ENCODE peak calls at places on chromosomes 4 and X, in ten cellular contexts. One of them, this sample, is unnamed.

GRCh38 chr4:123939621-123940020 is 543.0 kb downstream of the SPRY1 start:
- DNase-seq in GM23338: no peak
- DNase-seq in body of pancreas: no peak
- DNase-seq in CD8-positive, alpha-beta memory T cell: no peak
- DNase-seq in mucosa of descending colon: no peak
- DNase-seq in heart left ventricle: no peak
- DNase-seq in OCI-LY7: no peak
- DNase-seq in right cardiac atrium: no peak
- DNase-seq in naive thymus-derived CD4-positive, alpha-beta T cell: no peak
- DNase-seq in Peyer's patch: no peak
- DNase-seq in this sample: no peak

GRCh38 chrX:17500145-17500579 is 125.2 kb downstream of the NHS start:
- DNase-seq in GM23338: no peak
- DNase-seq in body of pancreas: no peak
- DNase-seq in CD8-positive, alpha-beta memory T cell: no peak
- DNase-seq in mucosa of descending colon: no peak
- DNase-seq in heart left ventricle: no peak
- DNase-seq in OCI-LY7: no peak
- DNase-seq in right cardiac atrium: no peak
- DNase-seq in naive thymus-derived CD4-positive, alpha-beta T cell: no peak
- DNase-seq in Peyer's patch: no peak
- DNase-seq in this sample: no peak

GRCh38 chr4:142355417-142355930 is 490.6 kb downstream of the INPP4B start:
- DNase-seq in GM23338: no peak
- DNase-seq in body of pancreas: no peak
- DNase-seq in CD8-positive, alpha-beta memory T cell: no peak
- DNase-seq in mucosa of descending colon: no peak
- DNase-seq in heart left ventricle: no peak
- DNase-seq in OCI-LY7: no peak
- DNase-seq in right cardiac atrium: no peak
- DNase-seq in naive thymus-derived CD4-positive, alpha-beta T cell: no peak
- DNase-seq in Peyer's patch: no peak
- DNase-seq in this sample: no peak

GRCh38 chr4:15577508-15577907 is 77.6 kb downstream of the FBXL5 start:
- DNase-seq in GM23338: no peak
- DNase-seq in body of pancreas: no peak
- DNase-seq in CD8-positive, alpha-beta memory T cell: no peak
- DNase-seq in mucosa of descending colon: no peak
- DNase-seq in heart left ventricle: no peak
- DNase-seq in OCI-LY7: no peak
- DNase-seq in right cardiac atrium: no peak
- DNase-seq in naive thymus-derived CD4-positive, alpha-beta T cell: no peak
- DNase-seq in Peyer's patch: no peak
- DNase-seq in this sample: no peak

GRCh38 chrX:134849390-134849789 is 141.4 kb upstream of the SMIM10 start:
- DNase-seq in GM23338: no peak
- DNase-seq in body of pancreas: no peak
- DNase-seq in CD8-positive, alpha-beta memory T cell: no peak
- DNase-seq in mucosa of descending colon: no peak
- DNase-seq in heart left ventricle: no peak
- DNase-seq in OCI-LY7: no peak
- DNase-seq in right cardiac atrium: no peak
- DNase-seq in naive thymus-derived CD4-positive, alpha-beta T cell: no peak
- DNase-seq in Peyer's patch: no peak
- DNase-seq in this sample: no peak

GRCh38 chrX:17654116-17654515 is 83.2 kb upstream of the SCML1 start:
- DNase-seq in GM23338: no peak
- DNase-seq in body of pancreas: no peak
- DNase-seq in CD8-positive, alpha-beta memory T cell: peak; percentile 18
- DNase-seq in mucosa of descending colon: no peak
- DNase-seq in heart left ventricle: no peak
- DNase-seq in OCI-LY7: no peak
- DNase-seq in right cardiac atrium: no peak
- DNase-seq in naive thymus-derived CD4-positive, alpha-beta T cell: no peak
- DNase-seq in Peyer's patch: no peak
- DNase-seq in this sample: no peak

GRCh38 chr4:12486995-12487394 is 997.1 kb downstream of the RAB28 start:
- DNase-seq in GM23338: no peak
- DNase-seq in body of pancreas: no peak
- DNase-seq in CD8-positive, alpha-beta memory T cell: no peak
- DNase-seq in mucosa of descending colon: no peak
- DNase-seq in heart left ventricle: no peak
- DNase-seq in OCI-LY7: no peak
- DNase-seq in right cardiac atrium: peak; percentile 14
- DNase-seq in naive thymus-derived CD4-positive, alpha-beta T cell: no peak
- DNase-seq in Peyer's patch: no peak
- DNase-seq in this sample: no peak

GRCh38 chr4:101420661-101421060 is 73.3 kb upstream of the PPP3CA start:
- DNase-seq in GM23338: no peak
- DNase-seq in body of pancreas: no peak
- DNase-seq in CD8-positive, alpha-beta memory T cell: no peak
- DNase-seq in mucosa of descending colon: no peak
- DNase-seq in heart left ventricle: no peak
- DNase-seq in OCI-LY7: no peak
- DNase-seq in right cardiac atrium: no peak
- DNase-seq in naive thymus-derived CD4-positive, alpha-beta T cell: no peak
- DNase-seq in Peyer's patch: no peak
- DNase-seq in this sample: no peak

GRCh38 chr4:77443941-77444340 is 161.7 kb upstream of the CXCL13 start:
- DNase-seq in GM23338: no peak
- DNase-seq in body of pancreas: no peak
- DNase-seq in CD8-positive, alpha-beta memory T cell: no peak
- DNase-seq in mucosa of descending colon: no peak
- DNase-seq in heart left ventricle: no peak
- DNase-seq in OCI-LY7: no peak
- DNase-seq in right cardiac atrium: no peak
- DNase-seq in naive thymus-derived CD4-positive, alpha-beta T cell: no peak
- DNase-seq in Peyer's patch: no peak
- DNase-seq in this sample: no peak

GRCh38 chr4:116603096-116603495 is 482.3 kb downstream of the TRAM1L1 start:
- DNase-seq in GM23338: no peak
- DNase-seq in body of pancreas: no peak
- DNase-seq in CD8-positive, alpha-beta memory T cell: no peak
- DNase-seq in mucosa of descending colon: no peak
- DNase-seq in heart left ventricle: no peak
- DNase-seq in OCI-LY7: no peak
- DNase-seq in right cardiac atrium: no peak
- DNase-seq in naive thymus-derived CD4-positive, alpha-beta T cell: no peak
- DNase-seq in Peyer's patch: no peak
- DNase-seq in this sample: no peak

GRCh38 chrX:75155454-75155829 is 641 bp downstream of the ABCB7 start:
- DNase-seq in GM23338: peak; percentile 2
- DNase-seq in body of pancreas: no peak
- DNase-seq in CD8-positive, alpha-beta memory T cell: no peak
- DNase-seq in mucosa of descending colon: no peak
- DNase-seq in heart left ventricle: no peak
- DNase-seq in OCI-LY7: peak; percentile 5
- DNase-seq in right cardiac atrium: no peak
- DNase-seq in naive thymus-derived CD4-positive, alpha-beta T cell: no peak
- DNase-seq in Peyer's patch: no peak
- DNase-seq in this sample: no peak

GRCh38 chr4:7857238-7857701 is 82.4 kb downstream of the AFAP1 start:
- DNase-seq in GM23338: no peak
- DNase-seq in body of pancreas: no peak
- DNase-seq in CD8-positive, alpha-beta memory T cell: no peak
- DNase-seq in mucosa of descending colon: no peak
- DNase-seq in heart left ventricle: no peak
- DNase-seq in OCI-LY7: no peak
- DNase-seq in right cardiac atrium: peak; percentile 53
- DNase-seq in naive thymus-derived CD4-positive, alpha-beta T cell: no peak
- DNase-seq in Peyer's patch: no peak
- DNase-seq in this sample: no peak

DNA sequence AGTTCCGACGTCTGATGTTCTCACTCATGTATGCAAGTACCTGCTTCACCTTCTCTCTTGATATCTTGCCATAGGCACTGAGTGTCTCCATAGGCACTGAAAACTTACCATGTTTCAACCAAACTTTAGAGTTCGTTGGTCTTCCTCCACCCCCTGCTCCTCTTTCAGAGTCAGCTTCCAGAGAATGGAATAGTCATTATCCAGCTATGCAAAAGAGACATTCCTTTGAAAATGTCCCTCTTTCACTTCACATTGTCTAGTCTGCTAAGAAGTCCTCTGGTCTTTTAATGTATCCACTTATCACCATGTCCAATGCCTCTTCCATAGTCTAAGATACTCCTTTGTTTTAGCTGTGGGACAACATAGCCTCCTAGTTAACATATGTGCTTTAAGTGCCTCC is 566.0 kb upstream of the TENM3 start:
- DNase-seq in GM23338: no peak
- DNase-seq in body of pancreas: no peak
- DNase-seq in CD8-positive, alpha-beta memory T cell: no peak
- DNase-seq in mucosa of descending colon: no peak
- DNase-seq in heart left ventricle: no peak
- DNase-seq in OCI-LY7: no peak
- DNase-seq in right cardiac atrium: no peak
- DNase-seq in naive thymus-derived CD4-positive, alpha-beta T cell: no peak
- DNase-seq in Peyer's patch: no peak
- DNase-seq in this sample: no peak
- H3K4me1 ChIP-seq in GM23338: no peaks in the 10 kb centered on the region
- H3K4me1 ChIP-seq in body of pancreas: no peaks in the 10 kb centered on the region
- H3K4me1 ChIP-seq in CD8-positive, alpha-beta memory T cell: no peaks in the 10 kb centered on the region
- H3K4me1 ChIP-seq in mucosa of descending colon: no peaks in the 10 kb centered on the region
- H3K4me1 ChIP-seq in heart left ventricle: no peaks in the 10 kb centered on the region
- H3K4me1 ChIP-seq in OCI-LY7: no peaks in the 10 kb centered on the region
- H3K4me1 ChIP-seq in right cardiac atrium: no peaks in the 10 kb centered on the region
- H3K4me1 ChIP-seq in naive thymus-derived CD4-positive, alpha-beta T cell: no peaks in the 10 kb centered on the region
- H3K4me1 ChIP-seq in Peyer's patch: no peaks in the 10 kb centered on the region
- H3K4me1 ChIP-seq in this sample: no peaks in the 10 kb centered on the region

GRCh38 chr4:47215759-47216158 is 184.4 kb downstream of the GABRB1 start:
- DNase-seq in GM23338: no peak
- DNase-seq in body of pancreas: no peak
- DNase-seq in CD8-positive, alpha-beta memory T cell: no peak
- DNase-seq in mucosa of descending colon: no peak
- DNase-seq in heart left ventricle: no peak
- DNase-seq in OCI-LY7: no peak
- DNase-seq in right cardiac atrium: no peak
- DNase-seq in naive thymus-derived CD4-positive, alpha-beta T cell: no peak
- DNase-seq in Peyer's patch: no peak
- DNase-seq in this sample: no peak

GRCh38 chr4:47213539-47213938 is 182.2 kb downstream of the GABRB1 start:
- DNase-seq in GM23338: no peak
- DNase-seq in body of pancreas: no peak
- DNase-seq in CD8-positive, alpha-beta memory T cell: no peak
- DNase-seq in mucosa of descending colon: no peak
- DNase-seq in heart left ventricle: no peak
- DNase-seq in OCI-LY7: no peak
- DNase-seq in right cardiac atrium: no peak
- DNase-seq in naive thymus-derived CD4-positive, alpha-beta T cell: no peak
- DNase-seq in Peyer's patch: no peak
- DNase-seq in this sample: no peak

GRCh38 chr4:47210828-47211227 is 179.5 kb downstream of the GABRB1 start:
- DNase-seq in GM23338: no peak
- DNase-seq in body of pancreas: no peak
- DNase-seq in CD8-positive, alpha-beta memory T cell: no peak
- DNase-seq in mucosa of descending colon: no peak
- DNase-seq in heart left ventricle: no peak
- DNase-seq in OCI-LY7: no peak
- DNase-seq in right cardiac atrium: no peak
- DNase-seq in naive thymus-derived CD4-positive, alpha-beta T cell: no peak
- DNase-seq in Peyer's patch: no peak
- DNase-seq in this sample: no peak

GRCh38 chr4:47213971-47214370 is 182.6 kb downstream of the GABRB1 start:
- DNase-seq in GM23338: no peak
- DNase-seq in body of pancreas: no peak
- DNase-seq in CD8-positive, alpha-beta memory T cell: no peak
- DNase-seq in mucosa of descending colon: no peak
- DNase-seq in heart left ventricle: no peak
- DNase-seq in OCI-LY7: no peak
- DNase-seq in right cardiac atrium: no peak
- DNase-seq in naive thymus-derived CD4-positive, alpha-beta T cell: no peak
- DNase-seq in Peyer's patch: no peak
- DNase-seq in this sample: no peak

GRCh38 chr4:47213106-47213505 is 181.7 kb downstream of the GABRB1 start:
- DNase-seq in GM23338: no peak
- DNase-seq in body of pancreas: no peak
- DNase-seq in CD8-positive, alpha-beta memory T cell: no peak
- DNase-seq in mucosa of descending colon: no peak
- DNase-seq in heart left ventricle: no peak
- DNase-seq in OCI-LY7: no peak
- DNase-seq in right cardiac atrium: no peak
- DNase-seq in naive thymus-derived CD4-positive, alpha-beta T cell: no peak
- DNase-seq in Peyer's patch: no peak
- DNase-seq in this sample: no peak
- H3K4me1 ChIP-seq in GM23338: peaks cover 1% of the 10 kb centered on the region
- H3K4me1 ChIP-seq in body of pancreas: no peaks in the 10 kb centered on the region
- H3K4me1 ChIP-seq in CD8-positive, alpha-beta memory T cell: no peaks in the 10 kb centered on the region
- H3K4me1 ChIP-seq in mucosa of descending colon: no peaks in the 10 kb centered on the region
- H3K4me1 ChIP-seq in heart left ventricle: no peaks in the 10 kb centered on the region
- H3K4me1 ChIP-seq in OCI-LY7: no peaks in the 10 kb centered on the region
- H3K4me1 ChIP-seq in right cardiac atrium: no peaks in the 10 kb centered on the region
- H3K4me1 ChIP-seq in naive thymus-derived CD4-positive, alpha-beta T cell: no peaks in the 10 kb centered on the region
- H3K4me1 ChIP-seq in Peyer's patch: no peaks in the 10 kb centered on the region
- H3K4me1 ChIP-seq in this sample: no peaks in the 10 kb centered on the region

DNA sequence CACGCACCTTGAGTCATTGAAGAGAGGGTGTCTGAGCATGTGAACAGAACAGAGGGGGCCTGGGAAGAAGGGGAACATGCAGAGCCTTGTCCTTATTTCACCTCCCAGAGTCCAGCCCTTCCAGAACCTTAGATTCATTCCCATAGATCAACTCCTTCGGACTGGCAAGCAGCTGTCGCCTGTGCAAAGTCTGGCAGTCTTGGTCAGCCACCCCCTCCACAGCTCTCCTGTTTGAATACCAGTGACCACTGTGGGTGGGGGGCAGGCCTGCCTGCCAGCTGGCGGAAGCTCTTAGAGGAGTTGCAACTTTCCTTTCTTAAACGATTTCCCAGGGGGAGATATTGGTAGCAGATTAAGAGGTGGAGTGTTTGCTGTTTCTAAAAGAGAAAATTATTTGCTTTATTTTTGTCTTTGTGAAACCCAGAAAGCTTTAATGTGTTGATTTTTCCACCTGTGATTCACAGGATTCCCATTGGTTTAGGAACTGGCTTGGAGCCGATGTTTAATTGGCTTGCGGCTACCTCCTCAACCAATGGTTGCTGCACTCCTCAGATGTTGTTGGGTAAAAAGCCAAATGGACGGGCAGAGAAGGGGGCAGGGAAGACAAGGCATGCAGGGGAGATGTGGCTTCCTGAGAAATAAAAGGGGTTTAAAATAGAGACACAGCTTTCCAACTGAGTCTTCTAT is 62.3 kb upstream of the PRPS1 start:
- DNase-seq in GM23338: peak; percentile 78
- DNase-seq in body of pancreas: peak; percentile 64
- DNase-seq in CD8-positive, alpha-beta memory T cell: no peak
- DNase-seq in mucosa of descending colon: no peak
- DNase-seq in heart left ventricle: no peak
- DNase-seq in OCI-LY7: no peak
- DNase-seq in right cardiac atrium: no peak
- DNase-seq in naive thymus-derived CD4-positive, alpha-beta T cell: no peak
- DNase-seq in Peyer's patch: no peak
- DNase-seq in this sample: no peak
- H3K4me1 ChIP-seq in GM23338: peaks cover 16% of the 10 kb centered on the region
- H3K4me1 ChIP-seq in body of pancreas: peaks cover 4% of the 10 kb centered on the region
- H3K4me1 ChIP-seq in CD8-positive, alpha-beta memory T cell: no peaks in the 10 kb centered on the region
- H3K4me1 ChIP-seq in mucosa of descending colon: no peaks in the 10 kb centered on the region
- H3K4me1 ChIP-seq in heart left ventricle: no peaks in the 10 kb centered on the region
- H3K4me1 ChIP-seq in OCI-LY7: no peaks in the 10 kb centered on the region
- H3K4me1 ChIP-seq in right cardiac atrium: no peaks in the 10 kb centered on the region
- H3K4me1 ChIP-seq in naive thymus-derived CD4-positive, alpha-beta T cell: no peaks in the 10 kb centered on the region
- H3K4me1 ChIP-seq in Peyer's patch: no peaks in the 10 kb centered on the region
- H3K4me1 ChIP-seq in this sample: no peaks in the 10 kb centered on the region

GRCh38 chr4:102503831-102504786 is 3.0 kb downstream of the NFKB1 start:
- DNase-seq in GM23338: no peak
- DNase-seq in body of pancreas: no peak
- DNase-seq in CD8-positive, alpha-beta memory T cell: no peak
- DNase-seq in mucosa of descending colon: no peak
- DNase-seq in heart left ventricle: no peak
- DNase-seq in OCI-LY7: peak; percentile 23
- DNase-seq in right cardiac atrium: no peak
- DNase-seq in naive thymus-derived CD4-positive, alpha-beta T cell: no peak
- DNase-seq in Peyer's patch: no peak
- DNase-seq in this sample: no peak
- H3K4me1 ChIP-seq in GM23338: peaks cover 6% of the 10 kb centered on the region
- H3K4me1 ChIP-seq in body of pancreas: peaks cover 42% of the 10 kb centered on the region
- H3K4me1 ChIP-seq in CD8-positive, alpha-beta memory T cell: peaks cover 42% of the 10 kb centered on the region
- H3K4me1 ChIP-seq in mucosa of descending colon: peaks cover 20% of the 10 kb centered on the region
- H3K4me1 ChIP-seq in heart left ventricle: peaks cover 59% of the 10 kb centered on the region
- H3K4me1 ChIP-seq in OCI-LY7: peaks cover 26% of the 10 kb centered on the region
- H3K4me1 ChIP-seq in right cardiac atrium: no peaks in the 10 kb centered on the region
- H3K4me1 ChIP-seq in naive thymus-derived CD4-positive, alpha-beta T cell: peaks cover 20% of the 10 kb centered on the region
- H3K4me1 ChIP-seq in Peyer's patch: peaks cover 3% of the 10 kb centered on the region
- H3K4me1 ChIP-seq in this sample: peaks cover 43% of the 10 kb centered on the region